ENCODE peak calls at places on chromosomes 6 and 20, in four cellular contexts. M is K562, H is GM12878, E is HepG2. R is an unnamed sample.

GRCh38 chr6:170142559-170142958 is 148.3 kb downstream of the DLL1 start:
- DNase-seq in M (no peak), H (no peak), E (no peak), R (no peak)

GRCh38 chr6:147973806-147974205 is 368.8 kb upstream of the SASH1 start:
- DNase-seq in M (no peak), H (no peak), E (no peak), R (no peak)

GRCh38 chr20:1971893-1972586 is 21.8 kb downstream of the PDYN start:
- DNase-seq in M (no peak), H (no peak), E (no peak), R (no peak)

GRCh38 chr6:168272379-168273011 is 47.1 kb downstream of the DACT2 start:
- DNase-seq in M (peak; percentile 41), H (no peak), E (peak; percentile 54), R (no peak)

GRCh38 chr6:68778356-68779020 is 143.4 kb downstream of the ADGRB3 start:
- DNase-seq in M (peak; percentile 76), H (no peak), E (peak; percentile 11), R (peak; percentile 43)

GRCh38 chr20:46012926-46013825 is 4.5 kb downstream of the MMP9 start:
- DNase-seq in M (no peak), H (no peak), E (no peak), R (no peak)

GRCh38 chr6:42307141-42307470 is 89.4 kb upstream of the MRPS10 start:
- DNase-seq in M (no peak), H (no peak), E (no peak), R (no peak)

GRCh38 chr20:46582648-46583047 is 32.2 kb upstream of the OCSTAMP start:
- DNase-seq in M (no peak), H (no peak), E (no peak), R (no peak)

GRCh38 chr20:3167738-3168078 is 5.6 kb downstream of the LZTS3 start:
- DNase-seq in M (no peak), H (no peak), E (no peak), R (no peak)

GRCh38 chr20:47708140-47708807 is 77.0 kb downstream of the SULF2 start:
- DNase-seq in M (no peak), H (peak; percentile 30), E (no peak), R (no peak)

GRCh38 chr6:157773248-157773773 is 49.7 kb upstream of the SNX9 start:
- DNase-seq in M (peak; percentile 46), H (no peak), E (no peak), R (no peak)

GRCh38 chr20:44151621-44152416 is 35.2 kb downstream of the JPH2 start:
- DNase-seq in M (no peak), H (no peak), E (no peak), R (no peak)

GRCh38 chr6:156589281-156589680 is 187.9 kb upstream of the ARID1B start:
- DNase-seq in M (no peak), H (no peak), E (no peak), R (no peak)

GRCh38 chr6:48630511-48630910 is 519.5 kb upstream of the PTCHD4 start:
- DNase-seq in M (no peak), H (no peak), E (no peak), R (no peak)

GRCh38 chr6:168167431-168168315 is 88.7 kb upstream of the FRMD1 start:
- DNase-seq in M (no peak), H (no peak), E (no peak), R (no peak)

GRCh38 chr6:1497593-1498105 is 108.3 kb downstream of the FOXF2 start:
- DNase-seq in M (no peak), H (no peak), E (no peak), R (no peak)

GRCh38 chr6:150143521-150144293 is 863 bp downstream of the PPP1R14C start:
- DNase-seq in M (no peak), H (no peak), E (no peak), R (no peak)
- TF ChIP-seq SP1 in M (no peak), H (no peak), E (no peak), R (no peak)

DNA sequence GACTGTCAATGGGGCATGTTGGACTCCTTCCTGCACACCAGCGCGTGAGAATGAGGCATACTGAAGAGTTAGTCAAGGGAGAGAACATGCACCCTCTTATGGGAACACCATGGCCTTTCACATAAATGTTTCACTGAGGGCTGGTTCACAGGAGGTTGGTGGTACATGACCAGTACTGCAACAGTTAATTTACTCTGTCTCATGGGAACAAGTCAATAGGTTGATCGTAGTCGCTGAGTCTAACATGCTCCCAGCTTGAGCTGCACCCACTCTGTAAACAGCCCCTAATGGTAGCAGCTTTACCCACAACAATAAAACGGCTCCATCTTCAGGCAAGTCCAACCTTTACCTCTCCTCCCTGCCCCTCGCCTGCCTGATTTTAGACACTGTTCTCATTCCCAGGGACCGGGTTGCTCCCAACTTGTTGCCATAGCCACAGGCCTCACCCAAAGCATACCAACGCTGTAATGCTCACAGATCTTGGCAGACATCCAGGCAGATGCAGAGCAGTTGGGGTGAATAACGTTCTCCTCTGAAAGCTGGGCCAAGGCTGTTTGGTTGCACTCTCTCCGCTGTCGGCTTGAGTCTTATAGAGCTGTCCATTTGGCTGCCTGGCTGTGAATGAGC is 111.3 kb downstream of the LY86 start:
- DNase-seq in M (peak; percentile 70), H (no peak), E (no peak), R (no peak)
- TF ChIP-seq CBFB in M (no peak), H (no peak), E (no peak), R (no peak)

GRCh38 chr6:35309611-35310264 is 12.1 kb downstream of the DEF6 start:
- DNase-seq in M (no peak), H (no peak), E (no peak), R (no peak)
- TF ChIP-seq SP1 in M (no peak), H (no peak), E (no peak), R (no peak)

GRCh38 chr6:2800552-2801316 is 35.5 kb downstream of the WRNIP1 start:
- DNase-seq in M (no peak), H (no peak), E (no peak), R (no peak)

GRCh38 chr6:2796884-2797283 is 31.7 kb downstream of the WRNIP1 start:
- DNase-seq in M (no peak), H (no peak), E (no peak), R (no peak)

GRCh38 chr6:2799936-2800527 is 34.8 kb downstream of the WRNIP1 start:
- DNase-seq in M (peak; percentile 47), H (no peak), E (no peak), R (no peak)

GRCh38 chr6:2797564-2798014 is 32.4 kb downstream of the WRNIP1 start:
- DNase-seq in M (peak; percentile 30), H (no peak), E (no peak), R (no peak)

GRCh38 chr6:2798586-2799134 is 33.5 kb downstream of the WRNIP1 start:
- DNase-seq in M (peak; percentile 41), H (no peak), E (no peak), R (no peak)
- TF ChIP-seq CBFB in M (no peak), H (no peak), E (no peak), R (no peak)

GRCh38 chr6:166003569-166003968 is 164.1 kb downstream of the TBXT start:
- DNase-seq in M (no peak), H (no peak), E (no peak), R (no peak)

GRCh38 chr6:166006593-166007301 is 160.9 kb downstream of the TBXT start:
- DNase-seq in M (no peak), H (no peak), E (no peak), R (no peak)

GRCh38 chr6:166005846-166006592 is 161.6 kb downstream of the TBXT start:
- DNase-seq in M (no peak), H (no peak), E (no peak), R (no peak)

GRCh38 chr6:166004491-166005275 is 163.0 kb downstream of the TBXT start:
- DNase-seq in M (no peak), H (no peak), E (no peak), R (no peak)

DNA sequence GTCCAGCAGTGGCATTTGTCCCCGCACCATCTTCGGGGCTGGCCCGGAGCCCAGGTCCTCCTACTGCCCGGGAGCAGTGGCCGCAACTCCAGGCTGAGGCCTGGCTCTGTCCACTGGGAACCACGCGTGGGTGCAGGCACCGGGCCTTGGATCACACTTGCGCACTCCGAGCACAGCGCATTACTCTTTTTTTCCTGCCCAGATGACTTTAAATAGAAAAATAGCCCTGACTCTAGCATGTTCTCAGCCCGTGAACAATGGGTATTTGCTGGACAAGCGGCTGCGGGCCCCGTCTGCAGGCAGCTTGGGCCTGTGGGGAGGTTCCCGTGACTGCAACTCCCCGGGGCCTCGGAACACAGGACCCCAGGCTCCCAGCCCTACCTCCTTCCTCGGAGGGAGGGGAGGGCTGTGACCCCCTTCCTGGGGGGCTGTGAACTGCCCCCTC is 162.2 kb downstream of the TBXT start:
- DNase-seq in M (no peak), H (no peak), E (no peak), R (no peak)
- TF ChIP-seq SP1 in M (no peak), H (no peak), E (no peak), R (no peak)

DNA sequence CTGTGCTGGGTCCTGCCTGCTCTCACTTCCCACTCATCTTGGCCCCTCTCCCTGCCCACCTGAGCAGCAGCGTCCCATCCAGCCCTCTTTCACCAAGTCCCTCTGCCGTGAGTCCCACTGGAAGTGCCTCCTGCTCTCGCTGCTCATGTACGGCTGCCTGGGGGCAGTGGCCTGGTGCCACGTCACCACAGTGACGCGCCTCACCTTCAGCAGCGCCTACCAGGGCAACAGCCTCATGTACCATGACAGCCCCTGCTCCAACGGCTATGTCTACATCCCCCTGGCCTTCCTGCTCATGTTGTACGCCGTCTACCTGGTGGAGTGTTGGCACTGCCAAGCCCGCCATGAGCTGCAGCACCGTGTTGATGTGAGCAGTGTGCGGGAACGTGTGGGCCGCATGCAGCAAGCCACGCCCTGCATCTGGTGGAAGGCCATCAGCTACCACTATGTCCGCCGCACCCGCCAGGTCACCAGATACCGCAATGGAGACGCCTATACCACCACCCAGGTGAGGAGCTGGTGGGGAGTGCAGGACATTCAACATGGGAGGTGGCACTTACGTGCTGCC is 2.8 kb downstream of the TMEM151B start:
- DNase-seq in M (no peak), H (no peak), E (no peak), R (no peak)
- TF ChIP-seq CBFB in M (peak; percentile 44), H (no peak), E (no peak), R (no peak)